ENCODE peak calls at places on chromosomes 16 and 17, in four cellular contexts. O is stomach, G is left lung, I is astrocyte of the spinal cord. N is an unnamed sample.

GRCh38 chr17:57561072-57561861 is 183.8 kb downstream of the CCDC182 start:
- DNase-seq in O (no peak), G (no peak), I (no peak), N (no peak)

GRCh38 chr17:7560172-7561027 is 1.3 kb upstream of the SENP3 start:
- DNase-seq in G (no peak), I (peak), O (peak), N (peak)

GRCh38 chr17:3683054-3683511 is 12.9 kb downstream of the P2RX5 start:
- DNase-seq in G (no peak), I (no peak), O (peak), N (peak)

GRCh38 chr16:64362193-64362592 is 759.7 kb downstream of the CDH11 start:
- DNase-seq in O (no peak), G (no peak), I (peak), N (no peak)

GRCh38 chr16:3610698-3611144 is 685 bp downstream of the SLX4 start:
- DNase-seq in O (no peak), I (peak), G (no peak), N (no peak)

GRCh38 chr17:57090560-57091185 is 5.6 kb downstream of the AKAP1 start:
- DNase-seq in G (no peak), O (no peak), I (no peak), N (no peak)

GRCh38 chr16:25633549-25633948 is 58.2 kb upstream of the HS3ST4 start:
- DNase-seq in I (no peak), O (no peak), G (no peak), N (no peak)

GRCh38 chr17:7673239-7673638 is 14.1 kb downstream of the TP53 start:
- DNase-seq in G (peak), I (no peak), O (peak), N (no peak)

GRCh38 chr17:68709995-68710780 is 109.0 kb upstream of the FAM20A start:
- DNase-seq in G (no peak), I (peak), O (no peak), N (no peak)

GRCh38 chr17:69999253-69999652 is 75.8 kb upstream of the KCNJ16 start:
- DNase-seq in I (no peak), G (no peak), O (no peak), N (no peak)

GRCh38 chr16:78220571-78220970 is 121.1 kb downstream of the WWOX start:
- DNase-seq in O (no peak), G (no peak), I (no peak), N (no peak)

GRCh38 chr16:47461598-47462266 is 601 bp downstream of the PHKB start:
- DNase-seq in G (no peak), O (no peak), I (peak), N (peak)

GRCh38 chr17:48544356-48545021 is 420 bp downstream of the HOXB2 start:
- DNase-seq in O (peak), I (peak), G (peak), N (peak)

GRCh38 chr17:82030470-82031302 is 792 bp upstream of the RAC3 start:
- DNase-seq in I (peak), G (peak), O (peak), N (peak)

GRCh38 chr16:22424161-22424937 is 49.9 kb upstream of the CDR2 start:
- DNase-seq in O (no peak), I (no peak), G (no peak), N (no peak)

GRCh38 chr17:50767446-50767845 is at the start of gene ANKRD40CL:
- DNase-seq in I (no peak), G (no peak), O (no peak), N (no peak)

GRCh38 chr17:72811976-72812687 is 280.4 kb downstream of the SLC39A11 start:
- DNase-seq in O (no peak), G (no peak), I (peak), N (no peak)

GRCh38 chr16:69482410-69482951 is 58.1 kb downstream of the CYB5B start:
- DNase-seq in I (peak), O (peak), G (no peak), N (no peak)

GRCh38 chr17:31597646-31598387 is 206.3 kb downstream of the RAB11FIP4 start:
- DNase-seq in I (no peak), G (no peak), O (no peak), N (no peak)

GRCh38 chr17:58710948-58711552 is 18.6 kb downstream of the RAD51C start:
- DNase-seq in I (peak), G (no peak), O (peak), N (no peak)

GRCh38 chr16:4373909-4374742 is 2.5 kb downstream of the VASN start:
- DNase-seq in O (peak), G (no peak), I (peak), N (no peak)

GRCh38 chr16:56817056-56817455 is 48.0 kb upstream of the SLC12A3 start:
- DNase-seq in O (no peak), I (no peak), G (no peak), N (no peak)

GRCh38 chr17:19742495-19742894 is 5.6 kb downstream of the ALDH3A1 start:
- DNase-seq in I (no peak), O (no peak), G (no peak), N (no peak)

GRCh38 chr16:79089735-79090284 is 510.7 kb downstream of the MAF start:
- DNase-seq in O (no peak), G (no peak), I (no peak), N (no peak)

GRCh38 chr16:75262104-75262799 is 10.8 kb upstream of the BCAR1 start:
- DNase-seq in I (no peak), O (peak), G (no peak), N (no peak)

GRCh38 chr17:28347261-28347891 is 10.0 kb downstream of the POLDIP2 start:
- DNase-seq in G (no peak), I (peak), O (peak), N (no peak)

GRCh38 chr17:31309525-31309924 is 4.3 kb downstream of the EVI2B start:
- DNase-seq in O (no peak), G (no peak), I (no peak), N (peak)

GRCh38 chr16:48912360-48912759 is 302.4 kb upstream of the N4BP1 start:
- DNase-seq in G (no peak), I (no peak), O (no peak), N (no peak)

GRCh38 chr17:64051153-64051552 is 30.7 kb upstream of the ICAM2 start:
- DNase-seq in O (no peak), I (no peak), G (no peak), N (no peak)
- TF ChIP-seq CTCF in O (no peak), I (no peak), G (no peak), N (no peak)

DNA sequence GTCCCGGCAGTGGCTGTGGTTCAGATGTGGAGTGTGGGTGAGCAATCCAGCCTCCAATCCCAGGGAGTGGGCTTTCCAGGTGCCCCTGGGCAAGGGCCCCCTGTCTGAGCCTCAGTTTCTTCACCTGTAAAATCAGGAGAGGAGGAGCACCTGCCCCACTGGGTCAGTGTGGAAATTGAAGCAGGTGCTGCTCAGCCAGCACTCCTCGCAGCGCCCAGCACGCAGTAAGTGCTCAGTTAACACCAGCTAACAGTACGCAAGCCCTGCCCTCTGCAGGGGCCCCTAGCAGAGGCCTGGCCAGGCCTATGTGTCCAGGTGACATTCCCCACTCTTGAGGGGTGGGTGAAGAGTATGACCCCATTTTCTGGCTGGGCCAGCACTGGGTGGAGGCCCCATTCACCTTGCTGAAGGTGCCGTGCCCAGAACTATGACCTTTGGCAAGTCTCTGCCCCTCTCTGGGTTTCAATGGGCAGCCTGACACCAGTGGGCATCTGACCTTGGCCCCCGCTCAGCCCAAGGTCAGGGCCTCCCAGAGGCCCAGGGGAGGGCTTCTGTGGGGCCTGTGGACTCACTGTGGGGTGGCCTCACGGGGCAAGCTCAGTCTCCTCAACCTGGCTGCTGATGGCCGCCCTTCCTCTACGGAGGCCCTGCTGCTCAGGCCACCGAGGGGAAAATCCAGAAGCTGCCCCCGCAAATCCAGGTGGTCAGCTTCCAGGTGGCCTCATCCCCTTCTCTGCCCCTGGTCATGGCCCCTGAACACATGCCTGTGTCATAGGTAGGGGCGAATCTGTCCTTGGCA is 2.5 kb downstream of the MTSS2 start:
- DNase-seq in I (no peak), O (no peak), G (peak), N (no peak)
- H3K4me3 ChIP-seq in I (peak), O (peak), G (no peak), N (no peak)

DNA sequence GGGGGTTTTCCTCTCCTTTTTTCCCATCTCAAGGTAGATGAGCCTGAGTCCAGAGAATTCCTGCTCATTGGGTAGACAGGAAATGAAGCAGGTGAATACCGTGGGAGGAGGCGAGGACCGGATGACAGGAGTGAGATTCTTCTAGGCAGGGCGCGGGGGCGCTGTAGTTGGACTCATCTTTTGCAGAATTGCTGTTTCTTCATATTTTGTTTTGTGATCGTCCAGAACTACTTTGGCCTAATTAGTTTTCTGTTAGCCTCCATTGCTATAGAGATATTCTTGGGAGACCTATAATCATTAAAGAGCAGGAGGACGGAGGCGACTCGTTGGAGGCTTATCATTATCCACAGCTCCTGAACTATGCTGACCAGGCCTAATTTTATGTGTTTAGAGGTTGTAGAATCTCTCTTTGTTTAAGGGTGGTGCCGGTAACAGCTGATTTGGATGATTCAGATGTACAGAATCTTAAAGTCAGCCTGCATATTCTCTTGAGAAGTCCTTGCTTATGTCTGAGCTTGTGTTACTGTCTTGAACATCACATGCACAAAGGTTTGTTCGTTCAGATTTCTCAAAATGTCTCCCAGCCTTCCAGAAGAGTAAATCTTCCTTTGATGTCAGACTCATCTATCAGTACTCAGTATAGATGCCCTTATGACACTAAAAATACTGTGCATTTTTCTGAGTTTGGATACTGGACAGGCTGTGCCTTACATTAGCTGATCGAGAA is 741 bp downstream of the ATP6V0A1 start:
- DNase-seq in G (peak), I (peak), O (peak), N (no peak)
- TF ChIP-seq CTCF in G (no peak), I (peak), O (no peak), N (peak)

GRCh38 chr16:55328611-55329569 is 4.9 kb downstream of the IRX6 start:
- DNase-seq in I (no peak), O (no peak), G (peak), N (no peak)
- H3K4me3 ChIP-seq in I (no peak), O (no peak), G (no peak), N (no peak)

GRCh38 chr16:87061521-87061920 is 255.7 kb downstream of the C16orf95 start:
- DNase-seq in G (no peak), O (no peak), I (no peak), N (no peak)

GRCh38 chr16:87058728-87059250 is 258.4 kb downstream of the C16orf95 start:
- DNase-seq in O (no peak), G (no peak), I (no peak), N (no peak)

GRCh38 chr16:87057951-87058560 is 259.1 kb downstream of the C16orf95 start:
- DNase-seq in O (no peak), I (no peak), G (no peak), N (no peak)

GRCh38 chr16:87062569-87063442 is 254.4 kb downstream of the C16orf95 start:
- DNase-seq in G (no peak), O (peak), I (peak), N (peak)

GRCh38 chr16:87060026-87060986 is 256.9 kb downstream of the C16orf95 start:
- DNase-seq in O (no peak), G (no peak), I (peak), N (no peak)
- TF ChIP-seq CTCF in O (no peak), G (no peak), I (peak), N (no peak)

GRCh38 chr17:42406602-42407288 is 16.3 kb downstream of the CAVIN1 start:
- DNase-seq in I (no peak), G (no peak), O (no peak), N (no peak)
- H3K4me3 ChIP-seq in I (no peak), G (no peak), O (no peak), N (no peak)

GRCh38 chr17:79845601-79845949 is 6.3 kb upstream of the CBX4 start:
- DNase-seq in I (no peak), G (no peak), O (no peak), N (no peak)
- TF ChIP-seq CTCF in I (no peak), G (no peak), O (no peak), N (no peak)

DNA sequence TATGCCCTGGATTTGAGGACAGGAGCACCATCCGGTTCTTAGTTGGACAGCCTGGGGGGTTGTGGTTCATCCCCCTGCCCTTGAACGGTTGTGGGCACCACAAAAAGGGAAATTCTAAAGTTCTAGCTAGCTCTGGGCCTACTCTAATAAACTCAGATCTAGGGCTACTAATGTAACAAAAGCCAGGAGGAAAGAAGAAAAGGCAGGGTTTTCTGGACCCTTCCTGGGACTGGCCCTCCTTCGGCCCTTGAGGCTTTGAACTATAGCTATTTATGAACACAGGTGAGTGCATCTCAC is 15.1 kb downstream of the ETV4 start:
- DNase-seq in O (no peak), I (no peak), G (no peak), N (no peak)
- H3K4me3 ChIP-seq in O (no peak), I (no peak), G (no peak), N (no peak)